ENCODE peak calls at places on chromosomes 1 and 21, in nine cellular contexts. One of them, this sample, is unnamed.
A peak's percentile ranks its signal among the peaks of the same experiment; 100 is the strongest.

GRCh38 chr1:113281550-113281949 is 108.8 kb upstream of the MAGI3 start:
- DNase-seq in cardiac muscle cell: no peak
- DNase-seq in naive thymus-derived CD4-positive, alpha-beta T cell: no peak
- DNase-seq in colonic mucosa: no peak
- DNase-seq in Caco-2: no peak
- DNase-seq in mucosa of descending colon: no peak
- DNase-seq in SK-N-SH: no peak
- DNase-seq in fibroblast of lung: no peak
- DNase-seq in fibroblast of mammary gland: no peak
- DNase-seq in this sample: no peak

GRCh38 chr1:204883405-204883804 is 12.7 kb downstream of the NFASC start:
- DNase-seq in naive thymus-derived CD4-positive, alpha-beta T cell: no peak
- DNase-seq in fibroblast of mammary gland: no peak
- DNase-seq in SK-N-SH: no peak
- DNase-seq in fibroblast of lung: no peak
- DNase-seq in cardiac muscle cell: no peak
- DNase-seq in Caco-2: no peak
- DNase-seq in mucosa of descending colon: no peak
- DNase-seq in colonic mucosa: peak; percentile 47
- DNase-seq in this sample: no peak

GRCh38 chr1:167447521-167448136 is 70.7 kb downstream of the CD247 start:
- DNase-seq in SK-N-SH: no peak
- DNase-seq in Caco-2: no peak
- DNase-seq in fibroblast of lung: no peak
- DNase-seq in fibroblast of mammary gland: no peak
- DNase-seq in colonic mucosa: peak; percentile 63
- DNase-seq in mucosa of descending colon: peak; percentile 80
- DNase-seq in naive thymus-derived CD4-positive, alpha-beta T cell: peak; percentile 74
- DNase-seq in cardiac muscle cell: no peak
- DNase-seq in this sample: peak; percentile 4

GRCh38 chr1:174008979-174009378 is 13.2 kb downstream of the RC3H1 start:
- DNase-seq in colonic mucosa: no peak
- DNase-seq in SK-N-SH: no peak
- DNase-seq in cardiac muscle cell: no peak
- DNase-seq in fibroblast of lung: no peak
- DNase-seq in naive thymus-derived CD4-positive, alpha-beta T cell: no peak
- DNase-seq in Caco-2: no peak
- DNase-seq in fibroblast of mammary gland: no peak
- DNase-seq in mucosa of descending colon: no peak
- DNase-seq in this sample: no peak

GRCh38 chr21:33212159-33212851 is 17.4 kb upstream of the IFNAR2 start:
- DNase-seq in mucosa of descending colon: no peak
- DNase-seq in colonic mucosa: no peak
- DNase-seq in Caco-2: no peak
- DNase-seq in fibroblast of mammary gland: peak; percentile 70
- DNase-seq in fibroblast of lung: peak; percentile 70
- DNase-seq in SK-N-SH: no peak
- DNase-seq in naive thymus-derived CD4-positive, alpha-beta T cell: no peak
- DNase-seq in cardiac muscle cell: peak; percentile 42
- DNase-seq in this sample: peak; percentile 69

GRCh38 chr1:83515566-83516169 is 483.3 kb downstream of the TTLL7 start:
- DNase-seq in cardiac muscle cell: no peak
- DNase-seq in Caco-2: no peak
- DNase-seq in mucosa of descending colon: no peak
- DNase-seq in fibroblast of mammary gland: peak; percentile 21
- DNase-seq in naive thymus-derived CD4-positive, alpha-beta T cell: no peak
- DNase-seq in SK-N-SH: no peak
- DNase-seq in colonic mucosa: no peak
- DNase-seq in fibroblast of lung: no peak
- DNase-seq in this sample: no peak

GRCh38 chr1:184888505-184888904 is 85.8 kb downstream of the NIBAN1 start:
- DNase-seq in cardiac muscle cell: no peak
- DNase-seq in SK-N-SH: no peak
- DNase-seq in fibroblast of lung: peak; percentile 76
- DNase-seq in Caco-2: no peak
- DNase-seq in colonic mucosa: no peak
- DNase-seq in naive thymus-derived CD4-positive, alpha-beta T cell: no peak
- DNase-seq in fibroblast of mammary gland: peak; percentile 78
- DNase-seq in mucosa of descending colon: no peak
- DNase-seq in this sample: peak; percentile 54

GRCh38 chr21:26923986-26924385 is 42.9 kb downstream of the ADAMTS5 start:
- DNase-seq in Caco-2: no peak
- DNase-seq in fibroblast of lung: no peak
- DNase-seq in fibroblast of mammary gland: no peak
- DNase-seq in cardiac muscle cell: no peak
- DNase-seq in naive thymus-derived CD4-positive, alpha-beta T cell: no peak
- DNase-seq in colonic mucosa: no peak
- DNase-seq in mucosa of descending colon: no peak
- DNase-seq in SK-N-SH: no peak
- DNase-seq in this sample: no peak

GRCh38 chr1:173149887-173150286 is 57.2 kb downstream of the TNFSF4 start:
- DNase-seq in mucosa of descending colon: no peak
- DNase-seq in naive thymus-derived CD4-positive, alpha-beta T cell: no peak
- DNase-seq in Caco-2: no peak
- DNase-seq in cardiac muscle cell: no peak
- DNase-seq in SK-N-SH: no peak
- DNase-seq in colonic mucosa: no peak
- DNase-seq in fibroblast of mammary gland: peak; percentile 99
- DNase-seq in fibroblast of lung: peak; percentile 75
- DNase-seq in this sample: peak; percentile 98

GRCh38 chr1:64944913-64945312 is 21.4 kb downstream of the JAK1 start:
- DNase-seq in SK-N-SH: no peak
- DNase-seq in fibroblast of lung: no peak
- DNase-seq in naive thymus-derived CD4-positive, alpha-beta T cell: no peak
- DNase-seq in cardiac muscle cell: no peak
- DNase-seq in mucosa of descending colon: no peak
- DNase-seq in fibroblast of mammary gland: no peak
- DNase-seq in Caco-2: no peak
- DNase-seq in colonic mucosa: no peak
- DNase-seq in this sample: no peak

GRCh38 chr1:63322944-63323865 is 838 bp downstream of the FOXD3 start:
- DNase-seq in fibroblast of mammary gland: peak; percentile 14
- DNase-seq in colonic mucosa: peak; percentile 41
- DNase-seq in mucosa of descending colon: peak; percentile 59
- DNase-seq in naive thymus-derived CD4-positive, alpha-beta T cell: peak; percentile 66
- DNase-seq in cardiac muscle cell: peak; percentile 41
- DNase-seq in Caco-2: peak; percentile 38
- DNase-seq in fibroblast of lung: no peak
- DNase-seq in SK-N-SH: peak; percentile 57
- DNase-seq in this sample: no peak

GRCh38 chr1:14996133-14997050 is 157.2 kb upstream of the TMEM51 start:
- DNase-seq in naive thymus-derived CD4-positive, alpha-beta T cell: no peak
- DNase-seq in mucosa of descending colon: no peak
- DNase-seq in Caco-2: no peak
- DNase-seq in colonic mucosa: no peak
- DNase-seq in cardiac muscle cell: peak; percentile 28
- DNase-seq in SK-N-SH: peak; percentile 37
- DNase-seq in fibroblast of mammary gland: peak; percentile 86
- DNase-seq in fibroblast of lung: peak; percentile 79
- DNase-seq in this sample: peak; percentile 42

GRCh38 chr1:28249013-28249870 is 10.1 kb upstream of the SESN2 start:
- DNase-seq in colonic mucosa: peak; percentile 55
- DNase-seq in Caco-2: peak; percentile 51
- DNase-seq in SK-N-SH: peak; percentile 31
- DNase-seq in fibroblast of lung: peak; percentile 78
- DNase-seq in fibroblast of mammary gland: no peak
- DNase-seq in cardiac muscle cell: no peak
- DNase-seq in naive thymus-derived CD4-positive, alpha-beta T cell: no peak
- DNase-seq in mucosa of descending colon: no peak
- DNase-seq in this sample: peak; percentile 76
- H3K4me3 ChIP-seq in colonic mucosa: peak overlapping the region; percentile 14
- H3K4me3 ChIP-seq in Caco-2: no peak overlapping the region
- H3K4me3 ChIP-seq in SK-N-SH: peak overlapping the region; percentile 28
- H3K4me3 ChIP-seq in fibroblast of lung: peak overlapping the region; percentile 18
- H3K4me3 ChIP-seq in fibroblast of mammary gland: no peak overlapping the region
- H3K4me3 ChIP-seq in cardiac muscle cell: no peak overlapping the region
- H3K4me3 ChIP-seq in naive thymus-derived CD4-positive, alpha-beta T cell: peak overlapping the region; percentile 50
- H3K4me3 ChIP-seq in mucosa of descending colon: no peak overlapping the region
- H3K4me3 ChIP-seq in this sample: no peak overlapping the region

DNA sequence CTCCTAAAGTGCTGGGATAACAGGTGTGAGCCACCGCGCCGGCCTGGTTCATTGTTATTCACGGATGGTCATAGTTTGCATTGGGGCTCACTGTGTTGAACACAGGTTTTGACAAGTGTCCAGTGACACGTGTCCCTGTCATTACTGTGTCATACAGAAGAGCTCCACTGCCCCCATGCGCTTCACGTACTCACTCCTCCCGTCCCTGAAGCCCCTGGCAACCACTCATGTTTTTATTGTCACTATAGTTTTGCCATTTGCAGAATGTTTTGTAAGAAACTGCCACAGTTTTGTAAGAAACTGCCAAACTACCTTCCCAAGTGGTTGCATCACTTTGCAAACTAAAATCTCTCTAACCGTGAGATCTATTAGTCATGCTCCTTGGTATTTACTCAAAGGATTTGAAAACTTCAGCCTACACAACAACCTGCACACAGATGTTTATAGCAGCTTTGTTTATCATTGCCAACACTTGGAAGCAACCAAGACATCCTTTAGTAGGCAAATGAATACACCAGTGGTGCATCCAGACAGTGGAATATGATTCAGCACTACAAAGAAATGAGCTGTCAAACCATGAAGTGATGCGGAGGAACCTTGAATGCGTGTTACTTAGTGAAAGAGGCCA is 163.2 kb upstream of the COL6A1 start:
- DNase-seq in fibroblast of mammary gland: peak; percentile 95
- DNase-seq in colonic mucosa: no peak
- DNase-seq in naive thymus-derived CD4-positive, alpha-beta T cell: no peak
- DNase-seq in Caco-2: no peak
- DNase-seq in mucosa of descending colon: no peak
- DNase-seq in SK-N-SH: no peak
- DNase-seq in cardiac muscle cell: no peak
- DNase-seq in fibroblast of lung: peak; percentile 79
- DNase-seq in this sample: peak; percentile 88
- H3K4me3 ChIP-seq in fibroblast of mammary gland: no peak overlapping the region
- H3K4me3 ChIP-seq in colonic mucosa: no peak overlapping the region
- H3K4me3 ChIP-seq in naive thymus-derived CD4-positive, alpha-beta T cell: no peak overlapping the region
- H3K4me3 ChIP-seq in Caco-2: no peak overlapping the region
- H3K4me3 ChIP-seq in mucosa of descending colon: no peak overlapping the region
- H3K4me3 ChIP-seq in SK-N-SH: no peak overlapping the region
- H3K4me3 ChIP-seq in cardiac muscle cell: no peak overlapping the region
- H3K4me3 ChIP-seq in fibroblast of lung: no peak overlapping the region
- H3K4me3 ChIP-seq in this sample: no peak overlapping the region

GRCh38 chr1:17119076-17119743 is at the start of gene PADI2:
- DNase-seq in mucosa of descending colon: peak; percentile 88
- DNase-seq in fibroblast of mammary gland: peak; percentile 19
- DNase-seq in Caco-2: peak; percentile 82
- DNase-seq in colonic mucosa: peak; percentile 90
- DNase-seq in cardiac muscle cell: peak; percentile 81
- DNase-seq in SK-N-SH: peak; percentile 96
- DNase-seq in naive thymus-derived CD4-positive, alpha-beta T cell: peak; percentile 24
- DNase-seq in fibroblast of lung: peak; percentile 47
- DNase-seq in this sample: peak; percentile 22
- H3K4me3 ChIP-seq in mucosa of descending colon: peak within 1 kb of the TSS; percentile 46
- H3K4me3 ChIP-seq in fibroblast of mammary gland: no peak within 1 kb of the TSS
- H3K4me3 ChIP-seq in Caco-2: peak within 1 kb of the TSS; percentile 29
- H3K4me3 ChIP-seq in colonic mucosa: peak within 1 kb of the TSS; percentile 47
- H3K4me3 ChIP-seq in cardiac muscle cell: peak within 1 kb of the TSS; percentile 16
- H3K4me3 ChIP-seq in SK-N-SH: peak within 1 kb of the TSS; percentile 57
- H3K4me3 ChIP-seq in naive thymus-derived CD4-positive, alpha-beta T cell: no peak within 1 kb of the TSS
- H3K4me3 ChIP-seq in fibroblast of lung: peak within 1 kb of the TSS; percentile 19
- H3K4me3 ChIP-seq in this sample: peak within 1 kb of the TSS; percentile 34

GRCh38 chr1:71414229-71414628 is 333.4 kb upstream of the ZRANB2 start:
- DNase-seq in cardiac muscle cell: no peak
- DNase-seq in SK-N-SH: peak; percentile 13
- DNase-seq in mucosa of descending colon: no peak
- DNase-seq in fibroblast of lung: no peak
- DNase-seq in colonic mucosa: no peak
- DNase-seq in naive thymus-derived CD4-positive, alpha-beta T cell: no peak
- DNase-seq in Caco-2: no peak
- DNase-seq in fibroblast of mammary gland: peak; percentile 27
- DNase-seq in this sample: peak; percentile 2
- H3K4me3 ChIP-seq in cardiac muscle cell: no peak overlapping the region
- H3K4me3 ChIP-seq in SK-N-SH: no peak overlapping the region
- H3K4me3 ChIP-seq in mucosa of descending colon: no peak overlapping the region
- H3K4me3 ChIP-seq in fibroblast of lung: no peak overlapping the region
- H3K4me3 ChIP-seq in colonic mucosa: no peak overlapping the region
- H3K4me3 ChIP-seq in naive thymus-derived CD4-positive, alpha-beta T cell: no peak overlapping the region
- H3K4me3 ChIP-seq in Caco-2: no peak overlapping the region
- H3K4me3 ChIP-seq in fibroblast of mammary gland: no peak overlapping the region
- H3K4me3 ChIP-seq in this sample: no peak overlapping the region

GRCh38 chr1:2198571-2198970 is 4.0 kb upstream of the FAAP20 start:
- DNase-seq in SK-N-SH: no peak
- DNase-seq in colonic mucosa: peak; percentile 69
- DNase-seq in Caco-2: no peak
- DNase-seq in mucosa of descending colon: peak; percentile 85
- DNase-seq in fibroblast of mammary gland: no peak
- DNase-seq in naive thymus-derived CD4-positive, alpha-beta T cell: no peak
- DNase-seq in cardiac muscle cell: no peak
- DNase-seq in fibroblast of lung: no peak
- DNase-seq in this sample: no peak
- H3K4me3 ChIP-seq in SK-N-SH: no peak overlapping the region
- H3K4me3 ChIP-seq in colonic mucosa: no peak overlapping the region
- H3K4me3 ChIP-seq in Caco-2: no peak overlapping the region
- H3K4me3 ChIP-seq in mucosa of descending colon: no peak overlapping the region
- H3K4me3 ChIP-seq in fibroblast of mammary gland: no peak overlapping the region
- H3K4me3 ChIP-seq in naive thymus-derived CD4-positive, alpha-beta T cell: peak overlapping the region; percentile 71
- H3K4me3 ChIP-seq in cardiac muscle cell: no peak overlapping the region
- H3K4me3 ChIP-seq in fibroblast of lung: no peak overlapping the region
- H3K4me3 ChIP-seq in this sample: no peak overlapping the region

DNA sequence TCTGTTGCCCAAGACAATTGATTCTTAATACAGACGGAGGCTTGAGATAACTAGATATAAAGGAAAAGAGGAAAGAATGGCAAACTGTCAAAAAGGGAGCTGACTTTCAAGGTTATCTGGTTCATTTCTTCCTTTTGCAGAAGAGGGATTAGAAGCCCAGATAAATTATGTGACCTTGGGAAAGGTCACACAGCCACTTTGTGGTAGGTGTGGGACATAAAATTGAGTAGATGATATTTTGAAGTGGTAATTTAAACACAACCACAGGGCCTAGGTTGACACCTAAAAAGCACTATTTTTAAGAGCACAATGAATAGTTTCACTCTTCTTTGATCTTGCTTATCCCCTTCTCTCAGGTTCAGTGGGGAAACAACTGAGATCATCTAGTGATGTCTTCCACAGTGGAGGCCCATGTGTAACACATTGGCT is 16.9 kb upstream of the KIAA0040 start:
- DNase-seq in fibroblast of mammary gland: no peak
- DNase-seq in Caco-2: no peak
- DNase-seq in cardiac muscle cell: no peak
- DNase-seq in mucosa of descending colon: no peak
- DNase-seq in SK-N-SH: no peak
- DNase-seq in colonic mucosa: no peak
- DNase-seq in naive thymus-derived CD4-positive, alpha-beta T cell: no peak
- DNase-seq in fibroblast of lung: no peak
- DNase-seq in this sample: no peak
- H3K4me3 ChIP-seq in fibroblast of mammary gland: no peak overlapping the region
- H3K4me3 ChIP-seq in Caco-2: no peak overlapping the region
- H3K4me3 ChIP-seq in cardiac muscle cell: no peak overlapping the region
- H3K4me3 ChIP-seq in mucosa of descending colon: no peak overlapping the region
- H3K4me3 ChIP-seq in SK-N-SH: no peak overlapping the region
- H3K4me3 ChIP-seq in colonic mucosa: no peak overlapping the region
- H3K4me3 ChIP-seq in naive thymus-derived CD4-positive, alpha-beta T cell: peak overlapping the region; percentile 41
- H3K4me3 ChIP-seq in fibroblast of lung: no peak overlapping the region
- H3K4me3 ChIP-seq in this sample: no peak overlapping the region

This sample was measured in cardiac fibroblast.